ENCODE peak calls at places on chromosomes 12 and 14, in five cellular contexts. S is fibroblast of lung, P is dorsolateral prefrontal cortex, R is HS-27A, H is nephron progenitor cell. V is an unnamed sample.

GRCh38 chr12:52247622-52248540 is 14.8 kb downstream of the KRT7 start:
- DNase-seq in R (no peak), S (no peak), H (no peak), P (no peak), V (no peak)

GRCh38 chr12:27822076-27822712 is 42.2 kb upstream of the MANSC4 start:
- DNase-seq in S (peak), R (peak), H (no peak), P (no peak), V (peak)

GRCh38 chr12:108612788-108613282 is 15.0 kb upstream of the TMEM119 start:
- DNase-seq in P (no peak), R (no peak), H (no peak), S (peak), V (no peak)

GRCh38 chr12:76311796-76312195 is 36.4 kb downstream of the BBS10 start:
- DNase-seq in H (no peak), S (peak), P (no peak), R (no peak), V (no peak)

GRCh38 chr12:124115976-124116690 is 143.1 kb downstream of the ZNF664 start:
- DNase-seq in P (no peak), S (no peak), R (no peak), H (no peak), V (no peak)

GRCh38 chr12:65308601-65309071 is 30.2 kb downstream of the MSRB3 start:
- DNase-seq in S (peak), H (no peak), R (no peak), P (no peak), V (no peak)

GRCh38 chr14:97709552-97709951 is 912.4 kb downstream of the VRK1 start:
- DNase-seq in P (no peak), R (no peak), S (no peak), H (no peak), V (peak)

GRCh38 chr14:93974833-93975232 is 1.5 kb downstream of the ASB2 start:
- DNase-seq in H (no peak), S (no peak), R (no peak), P (no peak), V (no peak)

GRCh38 chr12:104136577-104136976 is 1.4 kb downstream of the NFYB start:
- DNase-seq in H (no peak), P (no peak), S (peak), R (no peak), V (no peak)

GRCh38 chr12:71710276-71711125 is 24.6 kb downstream of the TMEM19 start:
- DNase-seq in S (peak), P (no peak), R (peak), H (no peak), V (no peak)